ENCODE peak calls at places on chromosomes 11 and 22, in eight cellular contexts. One of them, this sample, is unnamed.

GRCh38 chr22:47592791-47593190 is 830.3 kb downstream of the TBC1D22A start:
- DNase-seq in dorsolateral prefrontal cortex: no peak
- DNase-seq in HepG2: no peak
- DNase-seq in AG10803: no peak
- DNase-seq in CD8-positive, alpha-beta memory T cell: no peak
- DNase-seq in effector memory CD4-positive, alpha-beta T cell: no peak
- DNase-seq in GM23338: no peak
- DNase-seq in small intestine: no peak
- DNase-seq in this sample: no peak

GRCh38 chr11:119352857-119353260 is 6.4 kb upstream of the MFRP start:
- DNase-seq in HepG2: peak
- DNase-seq in small intestine: peak
- DNase-seq in CD8-positive, alpha-beta memory T cell: no peak
- DNase-seq in GM23338: peak
- DNase-seq in effector memory CD4-positive, alpha-beta T cell: no peak
- DNase-seq in AG10803: no peak
- DNase-seq in dorsolateral prefrontal cortex: no peak
- DNase-seq in this sample: no peak

GRCh38 chr11:1448166-1448825 is 38.3 kb downstream of the MOB2 start:
- DNase-seq in AG10803: no peak
- DNase-seq in effector memory CD4-positive, alpha-beta T cell: no peak
- DNase-seq in HepG2: no peak
- DNase-seq in small intestine: no peak
- DNase-seq in dorsolateral prefrontal cortex: peak
- DNase-seq in CD8-positive, alpha-beta memory T cell: no peak
- DNase-seq in GM23338: no peak
- DNase-seq in this sample: no peak

GRCh38 chr11:2641623-2642022 is 58.2 kb downstream of the KCNQ1OT1 start:
- DNase-seq in effector memory CD4-positive, alpha-beta T cell: no peak
- DNase-seq in HepG2: no peak
- DNase-seq in dorsolateral prefrontal cortex: no peak
- DNase-seq in CD8-positive, alpha-beta memory T cell: no peak
- DNase-seq in small intestine: no peak
- DNase-seq in AG10803: no peak
- DNase-seq in GM23338: no peak
- DNase-seq in this sample: no peak

GRCh38 chr22:40857309-40857851 is 432 bp downstream of the XPNPEP3 start:
- DNase-seq in CD8-positive, alpha-beta memory T cell: no peak
- DNase-seq in AG10803: no peak
- DNase-seq in small intestine: no peak
- DNase-seq in effector memory CD4-positive, alpha-beta T cell: no peak
- DNase-seq in HepG2: no peak
- DNase-seq in GM23338: no peak
- DNase-seq in dorsolateral prefrontal cortex: no peak
- DNase-seq in this sample: no peak

GRCh38 chr22:24059121-24059520 is 48.0 kb downstream of the CABIN1 start:
- DNase-seq in GM23338: no peak
- DNase-seq in small intestine: no peak
- DNase-seq in effector memory CD4-positive, alpha-beta T cell: no peak
- DNase-seq in CD8-positive, alpha-beta memory T cell: no peak
- DNase-seq in dorsolateral prefrontal cortex: no peak
- DNase-seq in AG10803: peak
- DNase-seq in HepG2: no peak
- DNase-seq in this sample: no peak

GRCh38 chr11:117072517-117073218 is 25.6 kb downstream of the SIK3 start:
- DNase-seq in effector memory CD4-positive, alpha-beta T cell: no peak
- DNase-seq in AG10803: peak
- DNase-seq in HepG2: peak
- DNase-seq in dorsolateral prefrontal cortex: no peak
- DNase-seq in GM23338: no peak
- DNase-seq in CD8-positive, alpha-beta memory T cell: no peak
- DNase-seq in small intestine: peak
- DNase-seq in this sample: no peak

GRCh38 chr11:75565221-75565814 is 3.3 kb downstream of the SERPINH1 start:
- DNase-seq in effector memory CD4-positive, alpha-beta T cell: no peak
- DNase-seq in GM23338: no peak
- DNase-seq in CD8-positive, alpha-beta memory T cell: no peak
- DNase-seq in dorsolateral prefrontal cortex: no peak
- DNase-seq in AG10803: peak
- DNase-seq in HepG2: peak
- DNase-seq in small intestine: no peak
- DNase-seq in this sample: no peak

GRCh38 chr22:27786253-27786898 is 15.2 kb downstream of the MN1 start:
- DNase-seq in dorsolateral prefrontal cortex: no peak
- DNase-seq in AG10803: no peak
- DNase-seq in effector memory CD4-positive, alpha-beta T cell: no peak
- DNase-seq in CD8-positive, alpha-beta memory T cell: no peak
- DNase-seq in HepG2: no peak
- DNase-seq in GM23338: no peak
- DNase-seq in small intestine: no peak
- DNase-seq in this sample: no peak
- H3K4me3 ChIP-seq in dorsolateral prefrontal cortex: no peak
- H3K4me3 ChIP-seq in AG10803: no peak
- H3K4me3 ChIP-seq in effector memory CD4-positive, alpha-beta T cell: no peak
- H3K4me3 ChIP-seq in CD8-positive, alpha-beta memory T cell: no peak
- H3K4me3 ChIP-seq in HepG2: no peak
- H3K4me3 ChIP-seq in GM23338: no peak
- H3K4me3 ChIP-seq in small intestine: no peak
- H3K4me3 ChIP-seq in this sample: no peak

GRCh38 chr11:36627471-36627870 is 29.4 kb upstream of the RAG2 start:
- DNase-seq in GM23338: no peak
- DNase-seq in effector memory CD4-positive, alpha-beta T cell: no peak
- DNase-seq in small intestine: no peak
- DNase-seq in AG10803: no peak
- DNase-seq in CD8-positive, alpha-beta memory T cell: no peak
- DNase-seq in dorsolateral prefrontal cortex: no peak
- DNase-seq in HepG2: no peak
- DNase-seq in this sample: no peak

GRCh38 chr11:36635463-36635862 is 37.4 kb upstream of the RAG2 start:
- DNase-seq in GM23338: no peak
- DNase-seq in small intestine: no peak
- DNase-seq in effector memory CD4-positive, alpha-beta T cell: no peak
- DNase-seq in AG10803: no peak
- DNase-seq in dorsolateral prefrontal cortex: no peak
- DNase-seq in HepG2: no peak
- DNase-seq in CD8-positive, alpha-beta memory T cell: no peak
- DNase-seq in this sample: no peak

GRCh38 chr11:36628141-36628540 is 30.1 kb upstream of the RAG2 start:
- DNase-seq in AG10803: no peak
- DNase-seq in small intestine: no peak
- DNase-seq in HepG2: no peak
- DNase-seq in effector memory CD4-positive, alpha-beta T cell: no peak
- DNase-seq in CD8-positive, alpha-beta memory T cell: no peak
- DNase-seq in GM23338: no peak
- DNase-seq in dorsolateral prefrontal cortex: no peak
- DNase-seq in this sample: no peak

GRCh38 chr11:36628765-36629199 is 30.7 kb upstream of the RAG2 start:
- DNase-seq in GM23338: no peak
- DNase-seq in small intestine: no peak
- DNase-seq in AG10803: no peak
- DNase-seq in CD8-positive, alpha-beta memory T cell: no peak
- DNase-seq in HepG2: no peak
- DNase-seq in dorsolateral prefrontal cortex: no peak
- DNase-seq in effector memory CD4-positive, alpha-beta T cell: no peak
- DNase-seq in this sample: no peak

GRCh38 chr11:36631704-36632287 is 33.8 kb upstream of the RAG2 start:
- DNase-seq in effector memory CD4-positive, alpha-beta T cell: no peak
- DNase-seq in dorsolateral prefrontal cortex: no peak
- DNase-seq in GM23338: no peak
- DNase-seq in small intestine: no peak
- DNase-seq in CD8-positive, alpha-beta memory T cell: no peak
- DNase-seq in AG10803: no peak
- DNase-seq in HepG2: no peak
- DNase-seq in this sample: peak
- H3K4me3 ChIP-seq in effector memory CD4-positive, alpha-beta T cell: no peak
- H3K4me3 ChIP-seq in dorsolateral prefrontal cortex: no peak
- H3K4me3 ChIP-seq in GM23338: no peak
- H3K4me3 ChIP-seq in small intestine: no peak
- H3K4me3 ChIP-seq in CD8-positive, alpha-beta memory T cell: no peak
- H3K4me3 ChIP-seq in AG10803: no peak
- H3K4me3 ChIP-seq in HepG2: no peak
- H3K4me3 ChIP-seq in this sample: no peak

DNA sequence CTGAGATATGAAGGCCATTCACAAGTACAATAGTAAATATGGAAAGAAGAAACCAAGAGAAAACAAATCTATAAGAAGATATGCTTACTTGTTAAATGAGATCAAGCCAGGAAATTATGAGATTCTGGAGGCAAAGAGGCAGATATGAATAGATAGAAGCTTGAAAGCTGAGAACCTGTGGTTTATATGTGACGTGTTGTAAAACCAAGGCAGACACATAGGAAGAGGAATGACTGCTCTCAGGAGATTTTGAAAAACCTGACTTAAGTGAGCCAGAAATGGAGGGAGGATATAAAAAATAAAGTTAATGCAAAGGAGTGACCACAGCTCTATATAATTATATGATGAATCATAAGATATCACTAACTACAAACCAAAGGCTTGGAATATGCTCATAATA is 1160.5 kb upstream of the CNTN5 start:
- DNase-seq in GM23338: no peak
- DNase-seq in CD8-positive, alpha-beta memory T cell: no peak
- DNase-seq in effector memory CD4-positive, alpha-beta T cell: no peak
- DNase-seq in HepG2: no peak
- DNase-seq in AG10803: no peak
- DNase-seq in dorsolateral prefrontal cortex: no peak
- DNase-seq in small intestine: no peak
- DNase-seq in this sample: no peak
- H3K4me3 ChIP-seq in GM23338: no peak
- H3K4me3 ChIP-seq in CD8-positive, alpha-beta memory T cell: no peak
- H3K4me3 ChIP-seq in effector memory CD4-positive, alpha-beta T cell: no peak
- H3K4me3 ChIP-seq in HepG2: no peak
- H3K4me3 ChIP-seq in AG10803: no peak
- H3K4me3 ChIP-seq in dorsolateral prefrontal cortex: no peak
- H3K4me3 ChIP-seq in small intestine: no peak
- H3K4me3 ChIP-seq in this sample: no peak

GRCh38 chr11:69348414-69349235 is 54.7 kb downstream of the MYEOV start:
- DNase-seq in HepG2: no peak
- DNase-seq in GM23338: no peak
- DNase-seq in dorsolateral prefrontal cortex: no peak
- DNase-seq in effector memory CD4-positive, alpha-beta T cell: no peak
- DNase-seq in small intestine: no peak
- DNase-seq in CD8-positive, alpha-beta memory T cell: no peak
- DNase-seq in AG10803: no peak
- DNase-seq in this sample: no peak
- H3K4me3 ChIP-seq in HepG2: no peak
- H3K4me3 ChIP-seq in GM23338: no peak
- H3K4me3 ChIP-seq in dorsolateral prefrontal cortex: no peak
- H3K4me3 ChIP-seq in effector memory CD4-positive, alpha-beta T cell: no peak
- H3K4me3 ChIP-seq in small intestine: no peak
- H3K4me3 ChIP-seq in CD8-positive, alpha-beta memory T cell: no peak
- H3K4me3 ChIP-seq in AG10803: no peak
- H3K4me3 ChIP-seq in this sample: no peak

DNA sequence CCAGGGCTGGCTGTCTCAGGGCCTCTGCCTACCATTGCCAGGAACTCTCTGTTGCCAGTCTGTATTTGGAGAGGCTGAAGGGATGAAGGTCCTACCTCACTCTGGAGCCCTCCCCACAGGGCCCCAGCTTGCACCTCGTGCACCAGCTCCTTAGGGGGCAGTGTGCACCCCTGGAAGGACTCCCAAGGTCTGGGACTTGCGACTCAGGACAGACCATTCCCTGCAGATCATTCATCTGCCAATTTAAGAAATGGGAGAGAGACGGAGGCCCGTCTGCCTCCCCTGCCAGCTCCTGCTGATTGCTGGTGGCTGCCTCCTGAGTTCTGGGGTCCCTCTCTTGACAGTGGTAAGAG is 27.5 kb upstream of the MALAT1 start:
- DNase-seq in effector memory CD4-positive, alpha-beta T cell: no peak
- DNase-seq in CD8-positive, alpha-beta memory T cell: no peak
- DNase-seq in HepG2: peak
- DNase-seq in GM23338: peak
- DNase-seq in dorsolateral prefrontal cortex: peak
- DNase-seq in AG10803: peak
- DNase-seq in small intestine: peak
- DNase-seq in this sample: no peak
- H3K4me3 ChIP-seq in effector memory CD4-positive, alpha-beta T cell: peak
- H3K4me3 ChIP-seq in CD8-positive, alpha-beta memory T cell: peak
- H3K4me3 ChIP-seq in HepG2: peak
- H3K4me3 ChIP-seq in GM23338: no peak
- H3K4me3 ChIP-seq in dorsolateral prefrontal cortex: peak
- H3K4me3 ChIP-seq in AG10803: peak
- H3K4me3 ChIP-seq in small intestine: no peak
- H3K4me3 ChIP-seq in this sample: no peak

GRCh38 chr11:14972581-14973490 is 685 bp upstream of the CALCA start:
- DNase-seq in CD8-positive, alpha-beta memory T cell: no peak
- DNase-seq in HepG2: no peak
- DNase-seq in AG10803: no peak
- DNase-seq in effector memory CD4-positive, alpha-beta T cell: no peak
- DNase-seq in dorsolateral prefrontal cortex: no peak
- DNase-seq in small intestine: no peak
- DNase-seq in GM23338: peak
- DNase-seq in this sample: no peak
- H3K4me3 ChIP-seq in CD8-positive, alpha-beta memory T cell: peak
- H3K4me3 ChIP-seq in HepG2: no peak
- H3K4me3 ChIP-seq in AG10803: no peak
- H3K4me3 ChIP-seq in effector memory CD4-positive, alpha-beta T cell: peak
- H3K4me3 ChIP-seq in dorsolateral prefrontal cortex: no peak
- H3K4me3 ChIP-seq in small intestine: no peak
- H3K4me3 ChIP-seq in GM23338: peak
- H3K4me3 ChIP-seq in this sample: no peak

GRCh38 chr22:49810363-49811013 is 17.2 kb downstream of the BRD1 start:
- DNase-seq in CD8-positive, alpha-beta memory T cell: no peak
- DNase-seq in HepG2: no peak
- DNase-seq in effector memory CD4-positive, alpha-beta T cell: no peak
- DNase-seq in dorsolateral prefrontal cortex: no peak
- DNase-seq in AG10803: peak
- DNase-seq in small intestine: no peak
- DNase-seq in GM23338: no peak
- DNase-seq in this sample: no peak
- H3K4me3 ChIP-seq in CD8-positive, alpha-beta memory T cell: no peak
- H3K4me3 ChIP-seq in HepG2: no peak
- H3K4me3 ChIP-seq in effector memory CD4-positive, alpha-beta T cell: no peak
- H3K4me3 ChIP-seq in dorsolateral prefrontal cortex: no peak
- H3K4me3 ChIP-seq in AG10803: no peak
- H3K4me3 ChIP-seq in small intestine: no peak
- H3K4me3 ChIP-seq in GM23338: no peak
- H3K4me3 ChIP-seq in this sample: no peak

GRCh38 chr11:64866173-64866491 is 12.3 kb downstream of the EHD1 start:
- DNase-seq in AG10803: no peak
- DNase-seq in GM23338: no peak
- DNase-seq in effector memory CD4-positive, alpha-beta T cell: no peak
- DNase-seq in small intestine: no peak
- DNase-seq in dorsolateral prefrontal cortex: no peak
- DNase-seq in HepG2: no peak
- DNase-seq in CD8-positive, alpha-beta memory T cell: no peak
- DNase-seq in this sample: no peak
- H3K4me3 ChIP-seq in AG10803: no peak
- H3K4me3 ChIP-seq in GM23338: no peak
- H3K4me3 ChIP-seq in effector memory CD4-positive, alpha-beta T cell: no peak
- H3K4me3 ChIP-seq in small intestine: no peak
- H3K4me3 ChIP-seq in dorsolateral prefrontal cortex: no peak
- H3K4me3 ChIP-seq in HepG2: no peak
- H3K4me3 ChIP-seq in CD8-positive, alpha-beta memory T cell: peak
- H3K4me3 ChIP-seq in this sample: no peak